ENCODE peak calls at places on chromosomes 7 and 10, in six cellular contexts. One of them, this sample, is unnamed. For H3K4me1, the result is how much of the 10 kb centered on the place peaks cover.

GRCh38 chr10:47042815-47043750 is 131.9 kb downstream of the PTPN20 start:
- DNase-seq in RWPE2: no peak
- DNase-seq in colonic mucosa: no peak
- DNase-seq in fibroblast of lung: no peak
- DNase-seq in adipocyte: no peak
- DNase-seq in SJCRH30: no peak
- DNase-seq in this sample: no peak

GRCh38 chr10:10552948-10553347 is 464.7 kb upstream of the CELF2 start:
- DNase-seq in fibroblast of lung: no peak
- DNase-seq in SJCRH30: no peak
- DNase-seq in RWPE2: no peak
- DNase-seq in colonic mucosa: no peak
- DNase-seq in adipocyte: no peak
- DNase-seq in this sample: no peak

GRCh38 chr10:32446701-32447406 is 914 bp downstream of the CCDC7 start:
- DNase-seq in fibroblast of lung: peak
- DNase-seq in SJCRH30: peak
- DNase-seq in RWPE2: no peak
- DNase-seq in colonic mucosa: peak
- DNase-seq in adipocyte: peak
- DNase-seq in this sample: no peak

GRCh38 chr10:72096115-72097000 is 8.0 kb upstream of the SPOCK2 start:
- DNase-seq in adipocyte: peak
- DNase-seq in SJCRH30: peak
- DNase-seq in fibroblast of lung: peak
- DNase-seq in colonic mucosa: no peak
- DNase-seq in RWPE2: no peak
- DNase-seq in this sample: no peak

GRCh38 chr10:78465456-78465855 is 431.8 kb downstream of the RPS24 start:
- DNase-seq in colonic mucosa: no peak
- DNase-seq in fibroblast of lung: no peak
- DNase-seq in adipocyte: no peak
- DNase-seq in RWPE2: peak
- DNase-seq in SJCRH30: no peak
- DNase-seq in this sample: no peak

GRCh38 chr10:103512166-103512565 is 18.7 kb downstream of the NEURL1 start:
- DNase-seq in RWPE2: no peak
- DNase-seq in SJCRH30: no peak
- DNase-seq in colonic mucosa: no peak
- DNase-seq in adipocyte: no peak
- DNase-seq in fibroblast of lung: no peak
- DNase-seq in this sample: no peak

GRCh38 chr10:119408969-119409371 is 133.5 kb downstream of the RGS10 start:
- DNase-seq in adipocyte: no peak
- DNase-seq in RWPE2: no peak
- DNase-seq in colonic mucosa: no peak
- DNase-seq in SJCRH30: no peak
- DNase-seq in fibroblast of lung: peak
- DNase-seq in this sample: no peak

GRCh38 chr7:95845007-95845406 is 72.7 kb downstream of the DYNC1I1 start:
- DNase-seq in RWPE2: no peak
- DNase-seq in colonic mucosa: no peak
- DNase-seq in adipocyte: peak
- DNase-seq in SJCRH30: no peak
- DNase-seq in fibroblast of lung: no peak
- DNase-seq in this sample: no peak

GRCh38 chr10:47225928-47226645 is 73.9 kb upstream of the GDF10 start:
- DNase-seq in RWPE2: no peak
- DNase-seq in colonic mucosa: no peak
- DNase-seq in adipocyte: no peak
- DNase-seq in fibroblast of lung: no peak
- DNase-seq in SJCRH30: no peak
- DNase-seq in this sample: no peak

GRCh38 chr10:80163741-80164341 is 31.3 kb downstream of the PLAC9 start:
- DNase-seq in RWPE2: no peak
- DNase-seq in colonic mucosa: peak
- DNase-seq in SJCRH30: no peak
- DNase-seq in adipocyte: peak
- DNase-seq in fibroblast of lung: peak
- DNase-seq in this sample: no peak

GRCh38 chr7:92717982-92718716 is 118.2 kb downstream of the CDK6 start:
- DNase-seq in fibroblast of lung: peak
- DNase-seq in colonic mucosa: peak
- DNase-seq in RWPE2: no peak
- DNase-seq in SJCRH30: peak
- DNase-seq in adipocyte: peak
- DNase-seq in this sample: peak

GRCh38 chr7:105656922-105657521 is 75.7 kb upstream of the EFCAB10 start:
- DNase-seq in adipocyte: peak
- DNase-seq in colonic mucosa: peak
- DNase-seq in RWPE2: no peak
- DNase-seq in SJCRH30: peak
- DNase-seq in fibroblast of lung: peak
- DNase-seq in this sample: no peak

GRCh38 chr7:46285856-46286255 is 364.8 kb upstream of the IGFBP3 start:
- DNase-seq in fibroblast of lung: no peak
- DNase-seq in colonic mucosa: no peak
- DNase-seq in RWPE2: no peak
- DNase-seq in adipocyte: no peak
- DNase-seq in SJCRH30: no peak
- DNase-seq in this sample: no peak

GRCh38 chr7:116956515-116956804 is 3.2 kb downstream of the ST7 start:
- DNase-seq in SJCRH30: no peak
- DNase-seq in fibroblast of lung: no peak
- DNase-seq in RWPE2: no peak
- DNase-seq in adipocyte: no peak
- DNase-seq in colonic mucosa: no peak
- DNase-seq in this sample: no peak

GRCh38 chr10:51999089-51999488 is 299.7 kb upstream of the CSTF2T start:
- DNase-seq in SJCRH30: peak
- DNase-seq in colonic mucosa: no peak
- DNase-seq in RWPE2: no peak
- DNase-seq in adipocyte: peak
- DNase-seq in fibroblast of lung: peak
- DNase-seq in this sample: no peak

GRCh38 chr10:86520871-86521619 is 547 bp downstream of the WAPL start:
- DNase-seq in RWPE2: no peak
- DNase-seq in adipocyte: peak
- DNase-seq in SJCRH30: peak
- DNase-seq in fibroblast of lung: peak
- DNase-seq in colonic mucosa: peak
- DNase-seq in this sample: peak

GRCh38 chr10:86522385-86522855 is 828 bp upstream of the WAPL start:
- DNase-seq in colonic mucosa: no peak
- DNase-seq in RWPE2: no peak
- DNase-seq in adipocyte: peak
- DNase-seq in fibroblast of lung: no peak
- DNase-seq in SJCRH30: no peak
- DNase-seq in this sample: no peak

GRCh38 chr10:86521620-86522384 is at the start of gene WAPL:
- DNase-seq in colonic mucosa: peak
- DNase-seq in fibroblast of lung: peak
- DNase-seq in adipocyte: peak
- DNase-seq in RWPE2: peak
- DNase-seq in SJCRH30: peak
- DNase-seq in this sample: peak

GRCh38 chr10:86524225-86524982 is 2.8 kb upstream of the WAPL start:
- DNase-seq in fibroblast of lung: no peak
- DNase-seq in adipocyte: no peak
- DNase-seq in colonic mucosa: no peak
- DNase-seq in RWPE2: no peak
- DNase-seq in SJCRH30: no peak
- DNase-seq in this sample: no peak

DNA sequence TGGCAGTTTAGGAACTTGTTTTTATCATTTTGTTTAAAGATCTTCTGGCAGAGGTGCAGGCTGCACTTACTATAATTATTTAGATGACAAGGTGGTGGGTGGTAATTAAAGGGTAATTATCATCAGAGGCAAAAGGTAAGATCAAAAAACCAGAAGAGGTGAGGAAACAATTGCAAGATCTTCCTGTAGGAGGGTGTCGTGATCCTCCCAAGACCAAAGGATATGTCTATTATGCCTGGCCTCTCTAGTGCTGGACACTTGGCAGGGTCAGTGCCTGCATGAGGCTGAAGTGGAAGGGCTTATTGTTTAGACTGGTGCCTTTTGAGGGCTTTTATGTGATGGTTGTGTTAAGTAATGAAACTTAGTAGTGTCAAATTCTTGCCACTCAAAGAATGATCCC is 1.8 kb upstream of the WAPL start:
- DNase-seq in colonic mucosa: no peak
- DNase-seq in fibroblast of lung: no peak
- DNase-seq in adipocyte: peak
- DNase-seq in SJCRH30: no peak
- DNase-seq in RWPE2: no peak
- DNase-seq in this sample: no peak
- H3K4me3 ChIP-seq in colonic mucosa: no peak
- H3K4me3 ChIP-seq in fibroblast of lung: peak
- H3K4me3 ChIP-seq in adipocyte: peak
- H3K4me3 ChIP-seq in SJCRH30: no peak
- H3K4me3 ChIP-seq in RWPE2: peak
- H3K4me3 ChIP-seq in this sample: no peak

DNA sequence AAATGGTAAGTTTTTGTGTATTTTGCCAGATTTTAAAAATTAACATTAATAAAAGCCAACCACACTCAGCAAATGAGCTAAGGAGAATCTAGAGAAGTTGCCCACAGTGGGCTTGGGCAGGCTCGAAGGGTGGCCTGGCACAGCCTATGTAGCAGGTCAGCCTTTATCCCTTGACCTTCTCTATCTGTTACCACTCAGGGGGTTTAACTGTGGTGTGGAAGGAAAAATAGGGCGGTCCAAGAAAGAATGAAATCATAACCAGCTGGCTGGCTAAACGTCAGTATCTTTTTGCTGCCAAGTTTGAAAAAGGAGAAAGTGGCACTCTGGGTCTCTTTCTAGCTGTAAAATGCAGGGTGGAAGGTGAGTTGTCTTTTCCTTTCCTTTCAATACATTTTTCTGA is 130.3 kb upstream of the ASAH2 start:
- DNase-seq in adipocyte: peak
- DNase-seq in fibroblast of lung: no peak
- DNase-seq in SJCRH30: no peak
- DNase-seq in colonic mucosa: no peak
- DNase-seq in RWPE2: no peak
- DNase-seq in this sample: no peak
- H3K4me1 ChIP-seq in adipocyte: under half
- H3K4me1 ChIP-seq in fibroblast of lung: under half
- H3K4me1 ChIP-seq in SJCRH30: under half
- H3K4me1 ChIP-seq in colonic mucosa: under half
- H3K4me1 ChIP-seq in RWPE2: under half
- H3K4me1 ChIP-seq in this sample: under half

GRCh38 chr7:148163246-148163645 is 427.3 kb upstream of the C7orf33 start:
- DNase-seq in colonic mucosa: no peak
- DNase-seq in SJCRH30: no peak
- DNase-seq in RWPE2: no peak
- DNase-seq in fibroblast of lung: no peak
- DNase-seq in adipocyte: no peak
- DNase-seq in this sample: no peak
- H3K4me3 ChIP-seq in colonic mucosa: no peak
- H3K4me3 ChIP-seq in SJCRH30: no peak
- H3K4me3 ChIP-seq in RWPE2: no peak
- H3K4me3 ChIP-seq in fibroblast of lung: no peak
- H3K4me3 ChIP-seq in adipocyte: no peak
- H3K4me3 ChIP-seq in this sample: no peak

GRCh38 chr10:28219241-28219640 is 83.6 kb downstream of the MPP7 start:
- DNase-seq in SJCRH30: peak
- DNase-seq in adipocyte: peak
- DNase-seq in RWPE2: no peak
- DNase-seq in colonic mucosa: no peak
- DNase-seq in fibroblast of lung: no peak
- DNase-seq in this sample: no peak

GRCh38 chr10:28211759-28212158 is 91.1 kb downstream of the MPP7 start:
- DNase-seq in SJCRH30: no peak
- DNase-seq in RWPE2: no peak
- DNase-seq in fibroblast of lung: no peak
- DNase-seq in adipocyte: no peak
- DNase-seq in colonic mucosa: no peak
- DNase-seq in this sample: no peak

GRCh38 chr10:28217848-28218247 is 85.0 kb downstream of the MPP7 start:
- DNase-seq in adipocyte: peak
- DNase-seq in colonic mucosa: no peak
- DNase-seq in RWPE2: no peak
- DNase-seq in fibroblast of lung: peak
- DNase-seq in SJCRH30: peak
- DNase-seq in this sample: no peak

GRCh38 chr10:28214185-28214584 is 88.7 kb downstream of the MPP7 start:
- DNase-seq in colonic mucosa: no peak
- DNase-seq in RWPE2: no peak
- DNase-seq in adipocyte: no peak
- DNase-seq in fibroblast of lung: no peak
- DNase-seq in SJCRH30: no peak
- DNase-seq in this sample: no peak

GRCh38 chr10:28215930-28216329 is 86.9 kb downstream of the MPP7 start:
- DNase-seq in colonic mucosa: peak
- DNase-seq in SJCRH30: no peak
- DNase-seq in RWPE2: no peak
- DNase-seq in adipocyte: no peak
- DNase-seq in fibroblast of lung: no peak
- DNase-seq in this sample: no peak
- H3K4me1 ChIP-seq in colonic mucosa: under half
- H3K4me1 ChIP-seq in SJCRH30: under half
- H3K4me1 ChIP-seq in RWPE2: under half
- H3K4me1 ChIP-seq in adipocyte: under half
- H3K4me1 ChIP-seq in fibroblast of lung: under half
- H3K4me1 ChIP-seq in this sample: under half